ENCODE peak calls at places on chromosomes 12 and 14, in eight cellular contexts. One of them, this sample, is unnamed.

GRCh38 chr12:127355061-127355820 is 911.7 kb upstream of the TMEM132C start:
- DNase-seq in brain microvascular endothelial cell: peak
- DNase-seq in left cardiac atrium: no peak
- DNase-seq in GM13977: no peak
- DNase-seq in GM12892: no peak
- DNase-seq in HEK293T: peak
- DNase-seq in CD8-positive, alpha-beta memory T cell: no peak
- DNase-seq in fibroblast of gingiva: peak
- DNase-seq in this sample: no peak

GRCh38 chr14:64845878-64846277 is 33.8 kb downstream of the SPTB start:
- DNase-seq in brain microvascular endothelial cell: peak
- DNase-seq in left cardiac atrium: no peak
- DNase-seq in GM13977: no peak
- DNase-seq in GM12892: no peak
- DNase-seq in HEK293T: no peak
- DNase-seq in CD8-positive, alpha-beta memory T cell: no peak
- DNase-seq in fibroblast of gingiva: no peak
- DNase-seq in this sample: no peak

GRCh38 chr14:52439476-52439875 is 112.8 kb downstream of the TXNDC16 start:
- DNase-seq in brain microvascular endothelial cell: no peak
- DNase-seq in left cardiac atrium: no peak
- DNase-seq in GM13977: no peak
- DNase-seq in GM12892: no peak
- DNase-seq in HEK293T: no peak
- DNase-seq in CD8-positive, alpha-beta memory T cell: no peak
- DNase-seq in fibroblast of gingiva: no peak
- DNase-seq in this sample: no peak

GRCh38 chr12:110920324-110920910 is at the start of gene MYL2:
- DNase-seq in brain microvascular endothelial cell: no peak
- DNase-seq in left cardiac atrium: no peak
- DNase-seq in GM13977: no peak
- DNase-seq in GM12892: no peak
- DNase-seq in HEK293T: no peak
- DNase-seq in CD8-positive, alpha-beta memory T cell: no peak
- DNase-seq in fibroblast of gingiva: no peak
- DNase-seq in this sample: no peak

GRCh38 chr14:23206422-23207145 is 23.1 kb upstream of the SLC7A8 start:
- DNase-seq in brain microvascular endothelial cell: no peak
- DNase-seq in left cardiac atrium: no peak
- DNase-seq in GM13977: no peak
- DNase-seq in GM12892: no peak
- DNase-seq in HEK293T: no peak
- DNase-seq in CD8-positive, alpha-beta memory T cell: no peak
- DNase-seq in fibroblast of gingiva: no peak
- DNase-seq in this sample: no peak

GRCh38 chr14:103680491-103681231 is 34.6 kb downstream of the XRCC3 start:
- DNase-seq in brain microvascular endothelial cell: no peak
- DNase-seq in left cardiac atrium: no peak
- DNase-seq in GM13977: no peak
- DNase-seq in GM12892: no peak
- DNase-seq in HEK293T: no peak
- DNase-seq in CD8-positive, alpha-beta memory T cell: no peak
- DNase-seq in fibroblast of gingiva: no peak
- DNase-seq in this sample: no peak

GRCh38 chr12:105092336-105092735 is 8.1 kb upstream of the ALDH1L2 start:
- DNase-seq in brain microvascular endothelial cell: no peak
- DNase-seq in left cardiac atrium: no peak
- DNase-seq in GM13977: no peak
- DNase-seq in GM12892: no peak
- DNase-seq in HEK293T: no peak
- DNase-seq in CD8-positive, alpha-beta memory T cell: no peak
- DNase-seq in fibroblast of gingiva: no peak
- DNase-seq in this sample: no peak

GRCh38 chr14:72262771-72263170 is 330.5 kb downstream of the RGS6 start:
- DNase-seq in brain microvascular endothelial cell: no peak
- DNase-seq in left cardiac atrium: no peak
- DNase-seq in GM13977: no peak
- DNase-seq in GM12892: no peak
- DNase-seq in HEK293T: no peak
- DNase-seq in CD8-positive, alpha-beta memory T cell: no peak
- DNase-seq in fibroblast of gingiva: no peak
- DNase-seq in this sample: no peak

GRCh38 chr12:91833780-91834359 is 311.8 kb downstream of the BTG1 start:
- DNase-seq in brain microvascular endothelial cell: no peak
- DNase-seq in left cardiac atrium: no peak
- DNase-seq in GM13977: no peak
- DNase-seq in GM12892: no peak
- DNase-seq in HEK293T: no peak
- DNase-seq in CD8-positive, alpha-beta memory T cell: no peak
- DNase-seq in fibroblast of gingiva: no peak
- DNase-seq in this sample: peak

GRCh38 chr12:109761631-109761950 is 48.0 kb downstream of the FAM222A start:
- DNase-seq in brain microvascular endothelial cell: no peak
- DNase-seq in left cardiac atrium: no peak
- DNase-seq in GM13977: no peak
- DNase-seq in GM12892: no peak
- DNase-seq in HEK293T: no peak
- DNase-seq in CD8-positive, alpha-beta memory T cell: no peak
- DNase-seq in fibroblast of gingiva: no peak
- DNase-seq in this sample: no peak

GRCh38 chr14:78399316-78399889 is 229.2 kb downstream of the NRXN3 start:
- DNase-seq in brain microvascular endothelial cell: peak
- DNase-seq in left cardiac atrium: no peak
- DNase-seq in GM13977: no peak
- DNase-seq in GM12892: no peak
- DNase-seq in HEK293T: no peak
- DNase-seq in CD8-positive, alpha-beta memory T cell: no peak
- DNase-seq in fibroblast of gingiva: no peak
- DNase-seq in this sample: no peak

GRCh38 chr12:54009171-54010052 is 627 bp downstream of the HOXC8 start:
- DNase-seq in brain microvascular endothelial cell: no peak
- DNase-seq in left cardiac atrium: no peak
- DNase-seq in GM13977: no peak
- DNase-seq in GM12892: no peak
- DNase-seq in HEK293T: no peak
- DNase-seq in CD8-positive, alpha-beta memory T cell: no peak
- DNase-seq in fibroblast of gingiva: no peak
- DNase-seq in this sample: no peak

This sample was measured in endothelial cell of umbilical vein.